ENCODE peak calls at places on chromosomes 11 and 22, in eight cellular contexts. S is Peyer's patch; D is HFFc6; J is SK-N-SH; M is B cell; Q is cardiac muscle cell; F is brain microvascular endothelial cell; N is CD8-positive, alpha-beta T cell. I is an unnamed sample.
A peak's percentile ranks its signal among the peaks of the same experiment; 100 is the strongest.

GRCh38 chr11:34284836-34285235 is 73.0 kb downstream of the ABTB2 start:
- DNase-seq in F (no peak), M (peak; percentile 20), N (no peak), S (no peak), D (no peak), Q (no peak), J (peak; percentile 56), I (no peak)

GRCh38 chr11:61766353-61766841 is 14.0 kb downstream of the MYRF start:
- DNase-seq in F (peak; percentile 44), J (no peak), S (no peak), M (no peak), Q (no peak), N (no peak), D (peak; percentile 8), I (no peak)

GRCh38 chr11:129144256-129144655 is 47.9 kb downstream of the ARHGAP32 start:
- DNase-seq in M (no peak), Q (no peak), J (no peak), F (peak; percentile 30), N (no peak), S (no peak), D (no peak), I (no peak)

GRCh38 chr11:124114942-124115781 is at the start of gene VWA5A:
- DNase-seq in F (peak; percentile 89), M (peak; percentile 59), J (peak; percentile 80), Q (peak; percentile 83), N (peak; percentile 24), S (peak; percentile 87), D (peak; percentile 41), I (peak; percentile 91)

GRCh38 chr11:116563028-116563712 is 209.6 kb downstream of the BUD13 start:
- DNase-seq in Q (peak; percentile 26), N (no peak), F (no peak), M (no peak), D (peak; percentile 49), S (peak; percentile 56), J (no peak), I (no peak)

GRCh38 chr11:130474637-130475400 is 26.4 kb downstream of the ADAMTS15 start:
- DNase-seq in M (no peak), D (no peak), Q (no peak), N (no peak), F (no peak), J (peak; percentile 9), S (no peak), I (no peak)

GRCh38 chr22:41273128-41273527 is 12.9 kb downstream of the RANGAP1 start:
- DNase-seq in N (no peak), S (no peak), Q (no peak), M (no peak), D (no peak), J (no peak), F (no peak), I (no peak)

GRCh38 chr11:126106929-126107328 is 44.3 kb upstream of the CDON start:
- DNase-seq in M (no peak), N (no peak), S (no peak), F (no peak), J (no peak), D (no peak), Q (no peak), I (peak; percentile 42)

GRCh38 chr11:128687321-128687720 is 6.6 kb upstream of the FLI1 start:
- DNase-seq in D (no peak), M (peak; percentile 37), Q (no peak), N (no peak), J (peak; percentile 58), F (no peak), S (peak; percentile 54), I (peak; percentile 87)

DNA sequence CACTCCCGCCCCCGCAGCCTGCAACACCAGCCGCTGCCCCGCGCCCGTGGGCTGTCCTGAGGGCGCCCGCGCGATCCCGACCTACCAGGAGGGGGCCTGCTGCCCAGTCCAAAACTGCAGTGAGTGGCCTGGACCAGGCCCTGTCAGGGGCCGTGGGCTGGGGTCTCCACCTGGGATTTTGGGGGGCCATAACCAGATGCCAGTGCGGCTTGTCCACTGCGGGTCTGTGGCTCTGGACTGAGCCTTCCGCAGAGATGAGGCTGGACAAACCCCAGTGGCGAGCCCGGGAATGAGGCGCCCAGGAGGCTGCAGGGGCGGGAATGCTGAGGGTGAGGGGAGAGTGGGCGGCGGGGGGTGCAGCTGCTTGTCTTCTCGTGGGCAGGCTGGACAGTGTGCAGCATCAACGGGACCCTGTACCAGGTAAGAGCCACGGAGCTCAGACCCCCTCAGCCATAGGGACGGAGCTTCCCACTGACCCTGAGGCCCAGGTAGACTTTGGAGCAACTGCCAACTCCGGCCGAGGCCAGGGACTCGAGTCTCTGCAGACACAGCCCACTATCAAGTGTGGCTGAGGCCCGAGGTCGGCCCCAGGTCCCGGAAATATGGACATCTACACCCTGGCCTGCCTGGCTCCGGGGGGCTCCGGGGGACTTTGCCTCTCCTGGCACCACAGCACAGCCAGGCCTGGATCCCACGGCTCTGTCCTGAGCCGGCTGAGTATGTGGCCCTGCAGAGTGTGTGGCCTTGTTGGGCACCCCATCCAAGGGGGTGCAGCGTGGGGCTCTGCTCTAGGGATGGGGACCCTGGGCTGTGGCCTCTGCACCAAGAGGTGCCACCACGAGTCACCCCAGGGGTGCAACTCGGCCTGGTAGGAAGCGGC is 24.7 kb upstream of the MUC5B start:
- DNase-seq in J (peak; percentile 34), S (no peak), D (no peak), N (no peak), Q (no peak), F (no peak), M (peak; percentile 33), I (peak; percentile 72)
- TF ChIP-seq CTCF in J (no peak), S (no peak), D (peak; percentile 16), N (no peak), Q (no peak), F (no peak), M (no peak), I (peak; percentile 64)

DNA sequence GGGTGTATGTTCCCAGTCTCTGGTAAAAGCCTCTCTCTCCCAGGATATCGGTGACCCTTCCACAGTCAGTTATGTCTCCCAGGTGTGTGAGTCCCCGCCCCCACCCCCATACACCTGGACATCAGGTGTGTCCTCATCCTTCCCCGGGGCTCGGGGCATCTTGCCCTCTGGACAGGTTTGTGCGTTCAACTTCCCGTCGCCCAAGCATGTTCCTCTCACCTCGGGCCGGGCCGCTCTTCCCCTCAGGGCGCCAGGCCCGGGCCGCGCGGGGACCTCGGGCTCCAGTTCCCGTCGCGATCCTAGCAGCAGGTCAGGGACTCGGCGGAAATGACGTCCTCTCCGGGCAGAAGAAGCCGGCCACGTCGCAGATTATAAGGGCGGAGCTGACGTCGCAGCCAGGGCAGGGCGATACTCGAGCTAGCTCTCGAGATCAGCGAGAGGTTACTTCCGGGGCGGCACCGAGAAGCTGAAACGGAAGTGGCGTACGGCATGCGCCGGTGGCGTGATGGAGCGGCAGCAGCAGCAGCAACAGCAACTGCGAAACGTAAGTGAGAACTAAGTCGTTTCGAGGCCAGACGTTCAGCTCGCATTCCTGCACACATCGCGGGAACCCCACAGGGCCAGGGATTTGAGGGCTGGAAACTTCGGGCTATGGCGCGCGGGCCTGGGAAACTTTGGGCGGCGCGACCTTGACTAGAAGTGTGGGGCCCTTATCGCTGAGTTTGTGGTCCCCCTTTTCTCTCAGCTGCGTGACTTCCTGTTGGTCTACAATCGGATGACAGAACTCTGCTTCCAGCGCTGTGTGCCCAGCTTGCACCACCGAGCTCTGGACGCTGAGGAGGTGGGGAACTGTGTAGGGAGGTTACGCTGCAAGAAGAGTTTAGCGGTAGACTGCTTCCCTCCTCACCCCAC is at the start of the genes ARFIP2 and TIMM10B:
- DNase-seq in M (peak; percentile 98), Q (peak; percentile 99), S (peak; percentile 98), D (peak; percentile 97), J (peak; percentile 96), N (peak; percentile 93), F (peak; percentile 97), I (peak; percentile 99)
- TF ChIP-seq CTCF in M (no peak), Q (no peak), S (no peak), D (no peak), J (no peak), N (no peak), F (no peak), I (no peak)

GRCh38 chr11:12745787-12746186 is 71.6 kb downstream of the TEAD1 start:
- DNase-seq in F (no peak), M (no peak), Q (no peak), S (no peak), J (no peak), D (no peak), N (no peak), I (no peak)

GRCh38 chr11:12748561-12748960 is 74.3 kb downstream of the TEAD1 start:
- DNase-seq in D (no peak), Q (no peak), N (no peak), S (no peak), J (no peak), M (no peak), F (no peak), I (no peak)

GRCh38 chr11:12744831-12745502 is 70.7 kb downstream of the TEAD1 start:
- DNase-seq in J (no peak), N (no peak), D (no peak), M (no peak), S (no peak), Q (peak; percentile 91), F (no peak), I (peak; percentile 71)

GRCh38 chr11:12743834-12744449 is 69.7 kb downstream of the TEAD1 start:
- DNase-seq in N (no peak), S (no peak), F (no peak), M (no peak), D (no peak), J (no peak), Q (no peak), I (no peak)

DNA sequence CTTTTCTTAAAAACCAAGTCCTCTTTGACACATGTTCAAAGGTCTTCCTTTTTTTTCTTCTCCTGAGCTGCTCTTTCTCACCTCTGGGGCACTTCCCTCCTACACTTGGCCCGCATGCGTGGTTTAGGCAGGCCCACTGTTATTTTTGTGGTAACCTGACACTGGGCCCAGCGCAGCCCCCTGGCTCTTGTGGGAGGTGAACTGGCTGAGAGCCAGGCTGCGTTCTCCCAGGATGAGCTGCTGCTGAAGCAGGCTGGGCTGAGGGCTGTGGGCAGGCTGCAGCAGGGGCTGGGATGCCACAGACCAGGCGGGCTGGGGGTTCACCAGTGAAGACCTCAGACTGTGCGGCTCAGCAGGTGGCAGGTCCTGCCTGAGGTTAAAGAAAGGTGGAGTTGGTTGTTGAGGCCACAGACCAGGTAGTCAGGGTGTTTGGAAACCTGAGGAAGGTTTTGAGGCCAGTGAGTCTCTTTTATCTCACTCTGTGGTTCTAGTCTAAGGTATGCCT is 72.4 kb downstream of the TEAD1 start:
- DNase-seq in J (peak; percentile 72), D (peak; percentile 53), M (no peak), Q (peak; percentile 97), F (peak; percentile 89), N (no peak), S (no peak), I (peak; percentile 97)
- TF ChIP-seq CTCF in J (peak; percentile 20), D (no peak), M (no peak), Q (no peak), F (peak; percentile 36), N (no peak), S (no peak), I (peak; percentile 52)

DNA sequence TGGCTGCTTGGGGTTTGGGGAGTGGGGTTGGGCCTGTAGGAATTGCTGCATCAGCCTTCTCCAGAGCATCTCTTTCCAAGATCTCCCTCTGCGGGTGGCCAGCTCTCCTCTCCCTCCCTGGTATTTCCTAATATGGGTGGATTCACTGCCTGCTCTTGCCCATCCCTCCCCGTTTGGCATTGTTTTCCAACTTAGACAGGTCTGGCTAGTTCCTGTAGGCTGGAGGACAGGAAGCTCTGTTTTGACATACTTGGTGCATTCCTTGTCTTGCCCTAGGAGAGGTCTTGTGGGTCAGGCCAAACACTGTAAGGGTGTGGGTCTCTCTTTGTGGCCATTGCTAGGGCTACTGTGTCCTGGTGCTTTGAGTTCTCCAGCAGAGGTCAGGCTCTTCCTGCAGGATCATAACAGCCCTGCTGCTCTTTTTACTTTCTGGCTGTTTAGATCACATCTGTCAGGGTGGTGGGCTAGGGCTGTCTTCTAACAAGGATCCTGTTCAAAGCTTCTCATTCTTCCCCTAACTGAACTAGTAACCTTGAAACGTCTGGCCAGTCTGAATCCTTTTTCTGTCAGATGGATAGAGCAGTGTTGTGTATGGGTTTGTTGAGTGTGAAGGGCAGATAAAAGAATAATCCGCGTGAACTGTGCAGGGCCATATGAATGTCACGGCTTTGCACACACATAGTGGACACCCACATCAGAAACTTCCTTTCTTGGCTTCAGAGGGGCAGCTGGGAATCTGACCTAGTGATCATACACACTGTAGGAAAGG is 18.3 kb upstream of the MICALL1 start:
- DNase-seq in M (no peak), D (peak; percentile 54), J (no peak), S (no peak), F (peak; percentile 47), N (no peak), Q (peak; percentile 53), I (peak; percentile 75)
- TF ChIP-seq CTCF in M (peak; percentile 11), D (peak; percentile 73), J (peak; percentile 59), S (peak; percentile 18), F (peak; percentile 82), N (no peak), Q (peak; percentile 78), I (peak; percentile 75)